ENCODE peak calls at places on chromosomes 16 and 17, in six cellular contexts. One of them, this sample, is unnamed. For H4K20me1, the result is how much of the 10 kb centered on the place peaks cover.

GRCh38 chr16:59754854-59755253 is 1020.7 kb upstream of the GOT2 start:
- DNase-seq in HCT116: no peak
- DNase-seq in K562: no peak
- DNase-seq in GM12878: no peak
- DNase-seq in H1: no peak
- DNase-seq in HepG2: no peak
- DNase-seq in this sample: no peak

GRCh38 chr16:8547756-8548155 is 42.6 kb downstream of the TMEM114 start:
- DNase-seq in HCT116: no peak
- DNase-seq in K562: no peak
- DNase-seq in GM12878: no peak
- DNase-seq in H1: no peak
- DNase-seq in HepG2: no peak
- DNase-seq in this sample: no peak

GRCh38 chr16:64950262-64950661 is 171.6 kb downstream of the CDH11 start:
- DNase-seq in HCT116: no peak
- DNase-seq in K562: no peak
- DNase-seq in GM12878: no peak
- DNase-seq in H1: peak
- DNase-seq in HepG2: no peak
- DNase-seq in this sample: no peak

GRCh38 chr16:414395-415169 is 10.9 kb upstream of the RAB11FIP3 start:
- DNase-seq in HCT116: no peak
- DNase-seq in K562: no peak
- DNase-seq in GM12878: no peak
- DNase-seq in H1: no peak
- DNase-seq in HepG2: no peak
- DNase-seq in this sample: no peak

GRCh38 chr16:76670125-76670857 is 393.1 kb downstream of the CNTNAP4 start:
- DNase-seq in HCT116: no peak
- DNase-seq in K562: no peak
- DNase-seq in GM12878: no peak
- DNase-seq in H1: no peak
- DNase-seq in HepG2: no peak
- DNase-seq in this sample: no peak

GRCh38 chr17:74478369-74479100 is 12.1 kb downstream of the CD300A start:
- DNase-seq in HCT116: no peak
- DNase-seq in K562: no peak
- DNase-seq in GM12878: peak
- DNase-seq in H1: no peak
- DNase-seq in HepG2: no peak
- DNase-seq in this sample: peak

GRCh38 chr16:85935391-85935956 is 36.5 kb downstream of the IRF8 start:
- DNase-seq in HCT116: no peak
- DNase-seq in K562: no peak
- DNase-seq in GM12878: no peak
- DNase-seq in H1: no peak
- DNase-seq in HepG2: no peak
- DNase-seq in this sample: no peak

GRCh38 chr16:8958344-8958808 is 5.3 kb downstream of the USP7 start:
- DNase-seq in HCT116: no peak
- DNase-seq in K562: peak
- DNase-seq in GM12878: no peak
- DNase-seq in H1: no peak
- DNase-seq in HepG2: no peak
- DNase-seq in this sample: peak

GRCh38 chr17:75791251-75791650 is 6.6 kb downstream of the UNK start:
- DNase-seq in HCT116: no peak
- DNase-seq in K562: no peak
- DNase-seq in GM12878: no peak
- DNase-seq in H1: no peak
- DNase-seq in HepG2: no peak
- DNase-seq in this sample: no peak

GRCh38 chr17:51289776-51290175 is 29.4 kb downstream of the UTP18 start:
- DNase-seq in HCT116: no peak
- DNase-seq in K562: no peak
- DNase-seq in GM12878: no peak
- DNase-seq in H1: no peak
- DNase-seq in HepG2: no peak
- DNase-seq in this sample: no peak

GRCh38 chr17:4738136-4739121 is 1.2 kb upstream of the ZMYND15 start:
- DNase-seq in HCT116: no peak
- DNase-seq in K562: no peak
- DNase-seq in GM12878: no peak
- DNase-seq in H1: peak
- DNase-seq in HepG2: no peak
- DNase-seq in this sample: no peak

GRCh38 chr16:11004957-11005610 is 60.7 kb downstream of the CLEC16A start:
- DNase-seq in HCT116: no peak
- DNase-seq in K562: no peak
- DNase-seq in GM12878: no peak
- DNase-seq in H1: no peak
- DNase-seq in HepG2: no peak
- DNase-seq in this sample: no peak

GRCh38 chr16:9885457-9885856 is 296.8 kb downstream of the GRIN2A start:
- DNase-seq in HCT116: no peak
- DNase-seq in K562: no peak
- DNase-seq in GM12878: no peak
- DNase-seq in H1: no peak
- DNase-seq in HepG2: no peak
- DNase-seq in this sample: no peak

GRCh38 chr16:71746442-71747046 is 22.0 kb upstream of the PHLPP2 start:
- DNase-seq in HCT116: peak
- DNase-seq in K562: peak
- DNase-seq in GM12878: no peak
- DNase-seq in H1: no peak
- DNase-seq in HepG2: peak
- DNase-seq in this sample: peak

GRCh38 chr17:67160791-67161190 is 84.2 kb downstream of the HELZ start:
- DNase-seq in HCT116: no peak
- DNase-seq in K562: no peak
- DNase-seq in GM12878: no peak
- DNase-seq in H1: no peak
- DNase-seq in HepG2: no peak
- DNase-seq in this sample: peak

GRCh38 chr17:3335876-3336275 is 37.7 kb upstream of the OR3A1 start:
- DNase-seq in HCT116: peak
- DNase-seq in K562: no peak
- DNase-seq in GM12878: no peak
- DNase-seq in H1: no peak
- DNase-seq in HepG2: peak
- DNase-seq in this sample: no peak

GRCh38 chr16:27463741-27464662 is 62.0 kb downstream of the IL21R start:
- DNase-seq in HCT116: no peak
- DNase-seq in K562: no peak
- DNase-seq in GM12878: no peak
- DNase-seq in H1: no peak
- DNase-seq in HepG2: no peak
- DNase-seq in this sample: no peak

GRCh38 chr17:27493088-27493487 is 36.8 kb downstream of the KSR1 start:
- DNase-seq in HCT116: no peak
- DNase-seq in K562: no peak
- DNase-seq in GM12878: no peak
- DNase-seq in H1: no peak
- DNase-seq in HepG2: no peak
- DNase-seq in this sample: no peak

GRCh38 chr17:40111221-40112128 is 10.3 kb upstream of the MSL1 start:
- DNase-seq in HCT116: peak
- DNase-seq in K562: peak
- DNase-seq in GM12878: no peak
- DNase-seq in H1: peak
- DNase-seq in HepG2: peak
- DNase-seq in this sample: peak

GRCh38 chr17:55411463-55411855 is 10.2 kb downstream of the MMD start:
- DNase-seq in HCT116: no peak
- DNase-seq in K562: no peak
- DNase-seq in GM12878: no peak
- DNase-seq in H1: no peak
- DNase-seq in HepG2: no peak
- DNase-seq in this sample: peak

GRCh38 chr16:85461814-85462404 is 151.2 kb upstream of the GSE1 start:
- DNase-seq in HCT116: no peak
- DNase-seq in K562: peak
- DNase-seq in GM12878: no peak
- DNase-seq in H1: peak
- DNase-seq in HepG2: no peak
- DNase-seq in this sample: peak

GRCh38 chr17:71828182-71828596 is 292.6 kb upstream of the SOX9 start:
- DNase-seq in HCT116: no peak
- DNase-seq in K562: no peak
- DNase-seq in GM12878: no peak
- DNase-seq in H1: peak
- DNase-seq in HepG2: no peak
- DNase-seq in this sample: peak

GRCh38 chr16:21656795-21657768 is 4.7 kb upstream of the IGSF6 start:
- DNase-seq in HCT116: peak
- DNase-seq in K562: peak
- DNase-seq in GM12878: peak
- DNase-seq in H1: no peak
- DNase-seq in HepG2: peak
- DNase-seq in this sample: peak

GRCh38 chr16:67260426-67261063 is 11.8 kb downstream of the SLC9A5 start:
- DNase-seq in HCT116: no peak
- DNase-seq in K562: peak
- DNase-seq in GM12878: no peak
- DNase-seq in H1: no peak
- DNase-seq in HepG2: peak
- DNase-seq in this sample: peak

GRCh38 chr16:14275934-14276333 is 204.8 kb downstream of the MRTFB start:
- DNase-seq in HCT116: no peak
- DNase-seq in K562: no peak
- DNase-seq in GM12878: no peak
- DNase-seq in H1: no peak
- DNase-seq in HepG2: no peak
- DNase-seq in this sample: no peak

GRCh38 chr17:68356949-68357455 is 65.7 kb downstream of the ARSG start:
- DNase-seq in HCT116: no peak
- DNase-seq in K562: no peak
- DNase-seq in GM12878: no peak
- DNase-seq in H1: no peak
- DNase-seq in HepG2: no peak
- DNase-seq in this sample: no peak

GRCh38 chr17:74968361-74968780 is 4.2 kb downstream of the HID1 start:
- DNase-seq in HCT116: no peak
- DNase-seq in K562: no peak
- DNase-seq in GM12878: no peak
- DNase-seq in H1: no peak
- DNase-seq in HepG2: no peak
- DNase-seq in this sample: no peak

GRCh38 chr17:81537343-81537855 is 9.2 kb downstream of the FSCN2 start:
- DNase-seq in HCT116: peak
- DNase-seq in K562: no peak
- DNase-seq in GM12878: no peak
- DNase-seq in H1: peak
- DNase-seq in HepG2: no peak
- DNase-seq in this sample: peak

GRCh38 chr16:49844399-49844798 is 11.5 kb downstream of the ZNF423 start:
- DNase-seq in HCT116: no peak
- DNase-seq in K562: no peak
- DNase-seq in GM12878: no peak
- DNase-seq in H1: no peak
- DNase-seq in HepG2: no peak
- DNase-seq in this sample: no peak
- TF ChIP-seq RAD21 in HCT116: no peak
- TF ChIP-seq RAD21 in K562: no peak
- TF ChIP-seq RAD21 in GM12878: no peak
- TF ChIP-seq RAD21 in H1: no peak
- TF ChIP-seq RAD21 in HepG2: no peak
- TF ChIP-seq RAD21 in this sample: no peak

DNA sequence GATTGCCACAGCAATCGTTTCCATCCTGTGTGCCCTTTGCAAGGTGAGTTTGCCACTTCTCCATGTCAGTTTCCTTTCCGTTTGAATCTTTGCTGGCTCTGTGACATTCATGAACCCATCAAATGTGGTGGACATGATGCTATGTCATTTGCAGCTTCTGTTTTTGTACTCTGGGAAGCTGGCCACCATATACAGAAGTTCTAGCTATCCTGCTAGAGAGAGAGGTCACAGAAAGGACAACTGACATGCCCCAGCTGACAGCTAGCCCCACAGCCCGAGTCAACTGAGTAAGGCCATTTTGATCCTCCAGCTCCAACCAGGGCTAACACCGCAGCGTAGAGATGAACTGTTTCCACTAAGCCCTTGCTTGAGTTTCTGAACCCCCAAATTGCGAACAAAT is 33.9 kb downstream of the CCDC42 start:
- DNase-seq in HCT116: no peak
- DNase-seq in K562: no peak
- DNase-seq in GM12878: no peak
- DNase-seq in H1: no peak
- DNase-seq in HepG2: no peak
- DNase-seq in this sample: no peak
- TF ChIP-seq SIN3A in HCT116: no peak
- TF ChIP-seq SIN3A in K562: no peak
- TF ChIP-seq SIN3A in GM12878: no peak
- TF ChIP-seq SIN3A in H1: no peak
- TF ChIP-seq SIN3A in HepG2: no peak
- TF ChIP-seq SIN3A in this sample: no peak

GRCh38 chr17:21286066-21286770 is 1.7 kb downstream of the MAP2K3 start:
- DNase-seq in HCT116: peak
- DNase-seq in K562: peak
- DNase-seq in GM12878: no peak
- DNase-seq in H1: no peak
- DNase-seq in HepG2: peak
- DNase-seq in this sample: peak
- H4K20me1 ChIP-seq in HCT116: under half
- H4K20me1 ChIP-seq in K562: under half
- H4K20me1 ChIP-seq in GM12878: under half
- H4K20me1 ChIP-seq in H1: under half
- H4K20me1 ChIP-seq in HepG2: under half
- H4K20me1 ChIP-seq in this sample: half or more

GRCh38 chr17:47289302-47289701 is 34.5 kb upstream of the EFCAB13 start:
- DNase-seq in HCT116: no peak
- DNase-seq in K562: no peak
- DNase-seq in GM12878: no peak
- DNase-seq in H1: no peak
- DNase-seq in HepG2: no peak
- DNase-seq in this sample: no peak

GRCh38 chr17:47292206-47292605 is 31.5 kb upstream of the EFCAB13 start:
- DNase-seq in HCT116: no peak
- DNase-seq in K562: no peak
- DNase-seq in GM12878: no peak
- DNase-seq in H1: no peak
- DNase-seq in HepG2: no peak
- DNase-seq in this sample: no peak

GRCh38 chr17:47288531-47289116 is 35.0 kb downstream of the ITGB3 start:
- DNase-seq in HCT116: no peak
- DNase-seq in K562: peak
- DNase-seq in GM12878: no peak
- DNase-seq in H1: no peak
- DNase-seq in HepG2: no peak
- DNase-seq in this sample: no peak

GRCh38 chr17:47290870-47291241 is 32.9 kb upstream of the EFCAB13 start:
- DNase-seq in HCT116: no peak
- DNase-seq in K562: peak
- DNase-seq in GM12878: no peak
- DNase-seq in H1: no peak
- DNase-seq in HepG2: no peak
- DNase-seq in this sample: no peak

GRCh38 chr17:47291242-47291873 is 32.4 kb upstream of the EFCAB13 start:
- DNase-seq in HCT116: no peak
- DNase-seq in K562: peak
- DNase-seq in GM12878: no peak
- DNase-seq in H1: no peak
- DNase-seq in HepG2: peak
- DNase-seq in this sample: no peak
- TF ChIP-seq RAD21 in HCT116: no peak
- TF ChIP-seq RAD21 in K562: no peak
- TF ChIP-seq RAD21 in GM12878: no peak
- TF ChIP-seq RAD21 in H1: no peak
- TF ChIP-seq RAD21 in HepG2: no peak
- TF ChIP-seq RAD21 in this sample: no peak

GRCh38 chr17:69761011-69761410 is 314.0 kb upstream of the KCNJ16 start:
- DNase-seq in HCT116: no peak
- DNase-seq in K562: no peak
- DNase-seq in GM12878: no peak
- DNase-seq in H1: no peak
- DNase-seq in HepG2: no peak
- DNase-seq in this sample: no peak
- TF ChIP-seq SIN3A in HCT116: no peak
- TF ChIP-seq SIN3A in K562: no peak
- TF ChIP-seq SIN3A in GM12878: no peak
- TF ChIP-seq SIN3A in H1: no peak
- TF ChIP-seq SIN3A in HepG2: no peak
- TF ChIP-seq SIN3A in this sample: no peak